ENCODE peak calls at places on chromosomes 13 and 19, in nine cellular contexts. O is neuronal stem cell, B is suprapubic skin, T is epithelial cell of prostate, I is tibial nerve, N is upper lobe of left lung, V is IMR-90, H is PC-9, A is left lung. X is an unnamed sample.

GRCh38 chr19:55259540-55260210 is 858 bp upstream of the PPP6R1 start:
- DNase-seq in O (no peak), B (no peak), T (no peak), I (peak; percentile 24), N (no peak), V (no peak), H (no peak), A (peak; percentile 78), X (no peak)

GRCh38 chr19:37217533-37217854 is 520 bp upstream of the ZNF383 start:
- DNase-seq in O (no peak), B (no peak), T (no peak), I (no peak), N (no peak), V (no peak), H (no peak), A (no peak), X (no peak)

GRCh38 chr19:16259385-16260159 is 61.9 kb downstream of the AP1M1 start:
- DNase-seq in O (no peak), B (no peak), T (no peak), I (no peak), N (peak; percentile 86), V (no peak), H (no peak), A (no peak), X (no peak)

GRCh38 chr19:50750010-50750409 is 20.3 kb upstream of the GPR32 start:
- DNase-seq in O (no peak), B (no peak), T (no peak), I (no peak), N (no peak), V (no peak), H (no peak), A (no peak), X (no peak)

GRCh38 chr19:19077103-19077502 is 13.3 kb downstream of the SLC25A42 start:
- DNase-seq in O (no peak), B (no peak), T (no peak), I (no peak), N (no peak), V (no peak), H (no peak), A (no peak), X (no peak)

GRCh38 chr19:50518091-50519005 is 4.6 kb upstream of the ASPDH start:
- DNase-seq in O (no peak), B (no peak), T (no peak), I (no peak), N (peak; percentile 82), V (no peak), H (no peak), A (peak; percentile 75), X (no peak)

GRCh38 chr13:110549795-110550160 is 11.7 kb downstream of the RAB20 start:
- DNase-seq in O (no peak), B (no peak), T (no peak), I (no peak), N (no peak), V (no peak), H (no peak), A (no peak), X (no peak)

GRCh38 chr13:36154567-36155231 is 23.5 kb upstream of the DCLK1 start:
- DNase-seq in O (peak; percentile 37), B (no peak), T (no peak), I (no peak), N (peak; percentile 63), V (no peak), H (no peak), A (peak; percentile 70), X (no peak)

GRCh38 chr13:45278096-45278645 is 62.8 kb downstream of the TPT1 start:
- DNase-seq in O (no peak), B (no peak), T (no peak), I (no peak), N (no peak), V (no peak), H (no peak), A (no peak), X (peak; percentile 68)

GRCh38 chr19:13056052-13056660 is 46.5 kb downstream of the LYL1 start:
- DNase-seq in O (no peak), B (peak; percentile 89), T (no peak), I (no peak), N (peak; percentile 70), V (peak; percentile 71), H (peak; percentile 77), A (peak; percentile 90), X (no peak)

GRCh38 chr19:632228-633067 is 889 bp downstream of the POLRMT start:
- DNase-seq in O (peak; percentile 46), B (no peak), T (no peak), I (no peak), N (peak; percentile 90), V (peak; percentile 36), H (peak; percentile 50), A (no peak), X (peak; percentile 31)

GRCh38 chr13:80571346-80572307 is 230.7 kb upstream of the SPRY2 start:
- DNase-seq in O (no peak), B (no peak), T (no peak), I (no peak), N (no peak), V (no peak), H (no peak), A (no peak), X (no peak)

GRCh38 chr19:2129022-2129421 is 22.3 kb downstream of the AP3D1 start:
- DNase-seq in O (no peak), B (no peak), T (no peak), I (no peak), N (peak; percentile 48), V (no peak), H (no peak), A (no peak), X (no peak)

GRCh38 chr19:35722897-35723296 is 5.1 kb downstream of the KMT2B start:
- DNase-seq in O (no peak), B (no peak), T (no peak), I (no peak), N (no peak), V (no peak), H (no peak), A (no peak), X (no peak)
- H3K27ac ChIP-seq in O (no peak overlapping the region), B (no peak overlapping the region), T (no peak overlapping the region), I (no peak overlapping the region), N (no peak overlapping the region), V (no peak overlapping the region), H (no peak overlapping the region), A (no peak overlapping the region), X (no peak overlapping the region)

DNA sequence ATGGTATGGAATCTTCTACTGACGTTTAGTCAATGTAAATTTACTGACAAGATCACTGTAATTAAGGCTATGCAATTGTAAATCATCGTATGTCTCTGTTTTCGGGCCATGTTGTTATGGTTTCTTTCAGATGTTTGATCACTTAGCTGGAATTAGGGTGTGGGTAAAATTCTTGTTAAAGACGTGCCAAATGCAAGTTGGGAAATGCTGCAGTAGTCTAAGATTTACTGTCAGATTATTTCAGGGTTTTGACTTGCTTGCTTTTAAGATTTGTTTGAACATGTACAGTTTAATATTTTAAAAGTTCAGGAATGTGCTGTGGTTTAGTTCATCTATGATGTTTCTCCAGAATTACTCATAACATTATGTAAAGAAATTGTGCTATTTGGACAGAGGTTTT is 10.8 kb downstream of the NDFIP2 start:
- DNase-seq in O (no peak), B (no peak), T (peak; percentile 83), I (no peak), N (no peak), V (peak; percentile 71), H (no peak), A (no peak), X (no peak)
- H3K27ac ChIP-seq in O (no peak overlapping the region), B (peak overlapping the region; percentile 87), T (peak overlapping the region; percentile 96), I (no peak overlapping the region), N (no peak overlapping the region), V (no peak overlapping the region), H (peak overlapping the region; percentile 3), A (peak overlapping the region; percentile 45), X (no peak overlapping the region)

DNA sequence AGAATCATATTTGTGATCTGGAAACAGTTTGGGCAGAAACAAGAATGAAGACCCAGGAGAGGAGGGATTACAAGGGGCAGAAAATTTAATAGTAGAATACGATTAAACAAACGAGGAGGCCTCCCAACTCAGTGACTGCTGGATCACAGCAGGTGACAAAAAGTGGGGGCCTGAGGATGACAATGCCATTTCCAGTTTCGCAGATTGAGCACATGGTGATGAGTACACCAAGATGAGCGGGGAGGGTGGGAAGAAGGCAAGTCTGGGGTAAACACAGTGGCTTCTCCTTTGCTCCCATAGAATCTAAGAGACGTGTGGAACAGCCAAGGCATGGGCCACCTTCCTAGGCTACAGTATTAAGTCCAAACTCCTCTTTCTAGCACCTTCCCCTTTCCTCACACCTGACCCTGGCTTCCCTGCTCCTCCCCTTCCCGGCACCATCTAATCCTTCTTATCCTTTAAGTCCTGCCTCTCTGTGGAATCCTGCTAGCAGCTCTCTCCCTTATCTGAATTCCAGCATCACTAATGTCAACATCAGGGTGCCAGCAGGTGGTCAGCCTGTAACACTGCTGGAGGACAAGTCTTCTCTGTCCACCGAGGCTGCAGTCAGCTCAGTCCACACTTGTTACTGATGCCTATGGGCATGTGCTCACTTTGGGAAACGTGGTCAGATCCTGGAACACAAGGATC is 13.5 kb downstream of the ATP7B start:
- DNase-seq in O (no peak), B (no peak), T (no peak), I (no peak), N (no peak), V (no peak), H (no peak), A (no peak), X (no peak)
- H3K27ac ChIP-seq in O (no peak overlapping the region), B (no peak overlapping the region), T (no peak overlapping the region), I (no peak overlapping the region), N (no peak overlapping the region), V (no peak overlapping the region), H (no peak overlapping the region), A (no peak overlapping the region), X (no peak overlapping the region)

GRCh38 chr19:39155741-39156140 is 30.2 kb downstream of the PAK4 start:
- DNase-seq in O (no peak), B (no peak), T (no peak), I (no peak), N (no peak), V (no peak), H (no peak), A (no peak), X (no peak)
- H3K27ac ChIP-seq in O (no peak overlapping the region), B (peak overlapping the region; percentile 75), T (peak overlapping the region; percentile 70), I (no peak overlapping the region), N (peak overlapping the region; percentile 58), V (no peak overlapping the region), H (no peak overlapping the region), A (no peak overlapping the region), X (no peak overlapping the region)

GRCh38 chr13:50914848-50915247 is 5.3 kb downstream of the RNASEH2B start:
- DNase-seq in O (no peak), B (no peak), T (no peak), I (no peak), N (no peak), V (peak; percentile 52), H (no peak), A (no peak), X (no peak)
- H3K27ac ChIP-seq in O (no peak overlapping the region), B (no peak overlapping the region), T (no peak overlapping the region), I (no peak overlapping the region), N (peak overlapping the region; percentile 32), V (no peak overlapping the region), H (no peak overlapping the region), A (peak overlapping the region; percentile 54), X (no peak overlapping the region)

GRCh38 chr13:21034602-21035190 is 26.7 kb downstream of the LATS2 start:
- DNase-seq in O (no peak), B (no peak), T (no peak), I (no peak), N (no peak), V (no peak), H (no peak), A (no peak), X (peak; percentile 71)
- H3K27ac ChIP-seq in O (no peak overlapping the region), B (peak overlapping the region; percentile 84), T (peak overlapping the region; percentile 61), I (peak overlapping the region; percentile 64), N (peak overlapping the region; percentile 78), V (no peak overlapping the region), H (no peak overlapping the region), A (peak overlapping the region; percentile 71), X (peak overlapping the region; percentile 12)

GRCh38 chr19:40009674-40010073 is 12.8 kb downstream of the ZNF546 start:
- DNase-seq in O (no peak), B (no peak), T (no peak), I (no peak), N (no peak), V (no peak), H (no peak), A (no peak), X (no peak)
- H3K27ac ChIP-seq in O (no peak overlapping the region), B (no peak overlapping the region), T (no peak overlapping the region), I (no peak overlapping the region), N (no peak overlapping the region), V (no peak overlapping the region), H (no peak overlapping the region), A (no peak overlapping the region), X (no peak overlapping the region)

X was measured in endothelial cell of umbilical vein.